ENCODE peak calls at places on chromosomes 12 and 14, in seven cellular contexts. One of them, this sample, is unnamed.
A peak's percentile ranks its signal among the peaks of the same experiment; 100 is the strongest.

GRCh38 chr12:124296295-124296915 is 1.5 kb downstream of the RFLNA start:
- DNase-seq in activated CD4-positive, alpha-beta T cell treated with anti-CD3 and anti-CD28 coated beads, Interleukin-2, amount 50 U/mL, for 1 hour: no peak
- DNase-seq in GM23248: no peak
- DNase-seq in NCI-H1436: no peak
- DNase-seq in glomerular endothelial cell: no peak
- DNase-seq in stimulated activated CD4-positive, alpha-beta T cell treated with anti-CD3 and anti-CD28 coated beads, Interleukin-4, amount 100 ng/mL, for 24 hours: no peak
- DNase-seq in fibroblast of lung: no peak
- DNase-seq in this sample: no peak

GRCh38 chr14:22955702-22956575 is 951 bp downstream of the HAUS4 start:
- DNase-seq in NCI-H1436: no peak
- DNase-seq in fibroblast of lung: peak; percentile 21
- DNase-seq in GM23248: peak; percentile 33
- DNase-seq in activated CD4-positive, alpha-beta T cell treated with anti-CD3 and anti-CD28 coated beads, Interleukin-2, amount 50 U/mL, for 1 hour: no peak
- DNase-seq in stimulated activated CD4-positive, alpha-beta T cell treated with anti-CD3 and anti-CD28 coated beads, Interleukin-4, amount 100 ng/mL, for 24 hours: no peak
- DNase-seq in glomerular endothelial cell: no peak
- DNase-seq in this sample: no peak

GRCh38 chr14:58599145-58599544 is 38.6 kb upstream of the DACT1 start:
- DNase-seq in GM23248: no peak
- DNase-seq in fibroblast of lung: no peak
- DNase-seq in activated CD4-positive, alpha-beta T cell treated with anti-CD3 and anti-CD28 coated beads, Interleukin-2, amount 50 U/mL, for 1 hour: no peak
- DNase-seq in NCI-H1436: no peak
- DNase-seq in glomerular endothelial cell: no peak
- DNase-seq in stimulated activated CD4-positive, alpha-beta T cell treated with anti-CD3 and anti-CD28 coated beads, Interleukin-4, amount 100 ng/mL, for 24 hours: no peak
- DNase-seq in this sample: no peak

GRCh38 chr12:5294274-5294673 is 137.6 kb upstream of the NTF3 start:
- DNase-seq in glomerular endothelial cell: no peak
- DNase-seq in stimulated activated CD4-positive, alpha-beta T cell treated with anti-CD3 and anti-CD28 coated beads, Interleukin-4, amount 100 ng/mL, for 24 hours: no peak
- DNase-seq in activated CD4-positive, alpha-beta T cell treated with anti-CD3 and anti-CD28 coated beads, Interleukin-2, amount 50 U/mL, for 1 hour: no peak
- DNase-seq in NCI-H1436: no peak
- DNase-seq in GM23248: no peak
- DNase-seq in fibroblast of lung: no peak
- DNase-seq in this sample: no peak

GRCh38 chr14:60482743-60483142 is 3.1 kb downstream of the C14orf39 start:
- DNase-seq in NCI-H1436: no peak
- DNase-seq in activated CD4-positive, alpha-beta T cell treated with anti-CD3 and anti-CD28 coated beads, Interleukin-2, amount 50 U/mL, for 1 hour: no peak
- DNase-seq in fibroblast of lung: peak; percentile 57
- DNase-seq in stimulated activated CD4-positive, alpha-beta T cell treated with anti-CD3 and anti-CD28 coated beads, Interleukin-4, amount 100 ng/mL, for 24 hours: no peak
- DNase-seq in glomerular endothelial cell: no peak
- DNase-seq in GM23248: no peak
- DNase-seq in this sample: no peak

GRCh38 chr14:54652188-54652889 is 85.4 kb downstream of the SAMD4A start:
- DNase-seq in GM23248: peak; percentile 99
- DNase-seq in stimulated activated CD4-positive, alpha-beta T cell treated with anti-CD3 and anti-CD28 coated beads, Interleukin-4, amount 100 ng/mL, for 24 hours: no peak
- DNase-seq in activated CD4-positive, alpha-beta T cell treated with anti-CD3 and anti-CD28 coated beads, Interleukin-2, amount 50 U/mL, for 1 hour: no peak
- DNase-seq in glomerular endothelial cell: peak; percentile 96
- DNase-seq in NCI-H1436: no peak
- DNase-seq in fibroblast of lung: peak; percentile 100
- DNase-seq in this sample: peak; percentile 38

GRCh38 chr14:37142835-37143499 is 29.4 kb downstream of the SLC25A21 start:
- DNase-seq in GM23248: peak; percentile 68
- DNase-seq in fibroblast of lung: peak; percentile 95
- DNase-seq in stimulated activated CD4-positive, alpha-beta T cell treated with anti-CD3 and anti-CD28 coated beads, Interleukin-4, amount 100 ng/mL, for 24 hours: no peak
- DNase-seq in glomerular endothelial cell: no peak
- DNase-seq in NCI-H1436: no peak
- DNase-seq in activated CD4-positive, alpha-beta T cell treated with anti-CD3 and anti-CD28 coated beads, Interleukin-2, amount 50 U/mL, for 1 hour: no peak
- DNase-seq in this sample: no peak

GRCh38 chr14:100339757-100340453 is 16.8 kb downstream of the SLC25A47 start:
- DNase-seq in activated CD4-positive, alpha-beta T cell treated with anti-CD3 and anti-CD28 coated beads, Interleukin-2, amount 50 U/mL, for 1 hour: no peak
- DNase-seq in glomerular endothelial cell: no peak
- DNase-seq in stimulated activated CD4-positive, alpha-beta T cell treated with anti-CD3 and anti-CD28 coated beads, Interleukin-4, amount 100 ng/mL, for 24 hours: no peak
- DNase-seq in GM23248: no peak
- DNase-seq in fibroblast of lung: no peak
- DNase-seq in NCI-H1436: no peak
- DNase-seq in this sample: no peak

GRCh38 chr14:50342211-50343080 is 30.3 kb downstream of the DMAC2L start:
- DNase-seq in activated CD4-positive, alpha-beta T cell treated with anti-CD3 and anti-CD28 coated beads, Interleukin-2, amount 50 U/mL, for 1 hour: peak; percentile 22
- DNase-seq in glomerular endothelial cell: no peak
- DNase-seq in stimulated activated CD4-positive, alpha-beta T cell treated with anti-CD3 and anti-CD28 coated beads, Interleukin-4, amount 100 ng/mL, for 24 hours: peak; percentile 48
- DNase-seq in fibroblast of lung: peak; percentile 83
- DNase-seq in NCI-H1436: no peak
- DNase-seq in GM23248: peak; percentile 76
- DNase-seq in this sample: peak; percentile 91

GRCh38 chr14:95233702-95234241 is 76.4 kb upstream of the DICER1 start:
- DNase-seq in NCI-H1436: no peak
- DNase-seq in GM23248: no peak
- DNase-seq in stimulated activated CD4-positive, alpha-beta T cell treated with anti-CD3 and anti-CD28 coated beads, Interleukin-4, amount 100 ng/mL, for 24 hours: no peak
- DNase-seq in activated CD4-positive, alpha-beta T cell treated with anti-CD3 and anti-CD28 coated beads, Interleukin-2, amount 50 U/mL, for 1 hour: no peak
- DNase-seq in glomerular endothelial cell: no peak
- DNase-seq in fibroblast of lung: no peak
- DNase-seq in this sample: no peak

GRCh38 chr12:43444940-43445564 is 107.0 kb downstream of the ADAMTS20 start:
- DNase-seq in stimulated activated CD4-positive, alpha-beta T cell treated with anti-CD3 and anti-CD28 coated beads, Interleukin-4, amount 100 ng/mL, for 24 hours: peak; percentile 63
- DNase-seq in NCI-H1436: peak; percentile 28
- DNase-seq in glomerular endothelial cell: peak; percentile 66
- DNase-seq in fibroblast of lung: peak; percentile 40
- DNase-seq in GM23248: peak; percentile 60
- DNase-seq in activated CD4-positive, alpha-beta T cell treated with anti-CD3 and anti-CD28 coated beads, Interleukin-2, amount 50 U/mL, for 1 hour: peak; percentile 52
- DNase-seq in this sample: peak; percentile 39

GRCh38 chr12:32135967-32136366 is 29.3 kb downstream of the BICD1 start:
- DNase-seq in fibroblast of lung: no peak
- DNase-seq in stimulated activated CD4-positive, alpha-beta T cell treated with anti-CD3 and anti-CD28 coated beads, Interleukin-4, amount 100 ng/mL, for 24 hours: no peak
- DNase-seq in NCI-H1436: no peak
- DNase-seq in activated CD4-positive, alpha-beta T cell treated with anti-CD3 and anti-CD28 coated beads, Interleukin-2, amount 50 U/mL, for 1 hour: no peak
- DNase-seq in glomerular endothelial cell: no peak
- DNase-seq in GM23248: no peak
- DNase-seq in this sample: no peak

GRCh38 chr12:85836716-85837100 is 499 bp upstream of the RASSF9 start:
- DNase-seq in stimulated activated CD4-positive, alpha-beta T cell treated with anti-CD3 and anti-CD28 coated beads, Interleukin-4, amount 100 ng/mL, for 24 hours: no peak
- DNase-seq in fibroblast of lung: no peak
- DNase-seq in glomerular endothelial cell: no peak
- DNase-seq in GM23248: no peak
- DNase-seq in activated CD4-positive, alpha-beta T cell treated with anti-CD3 and anti-CD28 coated beads, Interleukin-2, amount 50 U/mL, for 1 hour: no peak
- DNase-seq in NCI-H1436: no peak
- DNase-seq in this sample: no peak

GRCh38 chr14:96584907-96585671 is 82.9 kb downstream of the PAPOLA start:
- DNase-seq in NCI-H1436: no peak
- DNase-seq in fibroblast of lung: no peak
- DNase-seq in stimulated activated CD4-positive, alpha-beta T cell treated with anti-CD3 and anti-CD28 coated beads, Interleukin-4, amount 100 ng/mL, for 24 hours: no peak
- DNase-seq in activated CD4-positive, alpha-beta T cell treated with anti-CD3 and anti-CD28 coated beads, Interleukin-2, amount 50 U/mL, for 1 hour: no peak
- DNase-seq in GM23248: no peak
- DNase-seq in glomerular endothelial cell: no peak
- DNase-seq in this sample: no peak

GRCh38 chr14:73721101-73721821 is 7.1 kb upstream of the PNMA1 start:
- DNase-seq in NCI-H1436: no peak
- DNase-seq in activated CD4-positive, alpha-beta T cell treated with anti-CD3 and anti-CD28 coated beads, Interleukin-2, amount 50 U/mL, for 1 hour: no peak
- DNase-seq in stimulated activated CD4-positive, alpha-beta T cell treated with anti-CD3 and anti-CD28 coated beads, Interleukin-4, amount 100 ng/mL, for 24 hours: no peak
- DNase-seq in fibroblast of lung: no peak
- DNase-seq in GM23248: no peak
- DNase-seq in glomerular endothelial cell: no peak
- DNase-seq in this sample: no peak

GRCh38 chr14:51336304-51336703 is 96.3 kb downstream of the TMX1 start:
- DNase-seq in GM23248: no peak
- DNase-seq in glomerular endothelial cell: no peak
- DNase-seq in fibroblast of lung: no peak
- DNase-seq in stimulated activated CD4-positive, alpha-beta T cell treated with anti-CD3 and anti-CD28 coated beads, Interleukin-4, amount 100 ng/mL, for 24 hours: no peak
- DNase-seq in NCI-H1436: no peak
- DNase-seq in activated CD4-positive, alpha-beta T cell treated with anti-CD3 and anti-CD28 coated beads, Interleukin-2, amount 50 U/mL, for 1 hour: no peak
- DNase-seq in this sample: no peak

This sample was measured in globus pallidus.